ENCODE peak calls at places on chromosome X, in nine cellular contexts. O is sigmoid colon, W is body of pancreas, H is A549, M is K562, N is gastrocnemius medialis, L is transverse colon, E is prostate gland, Y is ovary. G is an unnamed sample. For H3K4me1, the result is how much of the 10 kb centered on the place peaks cover.

GRCh38 chrX:140713174-140713539 is 3.6 kb downstream of the LINC00632 start:
- DNase-seq in Y (no peak), H (no peak), L (no peak), N (no peak), W (no peak), O (no peak), M (no peak), E (no peak), G (no peak)

GRCh38 chrX:44017726-44018125 is 44.5 kb upstream of the NDP start:
- DNase-seq in E (no peak), W (no peak), L (no peak), H (no peak), M (no peak), O (no peak), Y (no peak), N (no peak), G (no peak)

GRCh38 chrX:68147848-68148247 is 285.4 kb downstream of the OPHN1 start:
- DNase-seq in M (no peak), N (no peak), L (no peak), W (no peak), H (no peak), O (no peak), E (no peak), Y (no peak), G (no peak)

GRCh38 chrX:11968991-11969390 is 169.3 kb upstream of the FRMPD4 start:
- DNase-seq in M (no peak), L (no peak), H (no peak), O (no peak), W (no peak), N (no peak), E (no peak), Y (no peak), G (no peak)

GRCh38 chrX:17859609-17860178 is 1.4 kb downstream of the RAI2 start:
- DNase-seq in H (no peak), L (peak), O (no peak), Y (peak), M (no peak), E (peak), N (no peak), W (peak), G (no peak)

GRCh38 chrX:120401301-120401700 is 39.4 kb downstream of the ATP1B4 start:
- DNase-seq in H (no peak), N (no peak), Y (no peak), L (no peak), M (no peak), W (no peak), O (no peak), E (no peak), G (no peak)

GRCh38 chrX:152480269-152481212 is 29.4 kb upstream of the GABRA3 start:
- DNase-seq in N (no peak), O (no peak), M (no peak), H (no peak), E (no peak), Y (no peak), L (no peak), W (no peak), G (no peak)

GRCh38 chrX:24148535-24149345 is 789 bp upstream of the ZFX start:
- DNase-seq in Y (peak), W (peak), O (peak), H (no peak), E (no peak), N (no peak), L (no peak), M (peak), G (peak)

GRCh38 chrX:19695884-19696283 is 180.6 kb upstream of the MAP3K15 start:
- DNase-seq in L (no peak), W (no peak), E (no peak), H (no peak), O (no peak), N (no peak), M (no peak), Y (no peak), G (no peak)

GRCh38 chrX:122739770-122740169 is 444.3 kb upstream of the GRIA3 start:
- DNase-seq in E (no peak), O (no peak), H (no peak), L (no peak), N (no peak), W (no peak), M (no peak), Y (no peak), G (no peak)

GRCh38 chrX:5458300-5458699 is 770.4 kb downstream of the NLGN4X start:
- DNase-seq in W (no peak), L (no peak), O (no peak), M (no peak), Y (no peak), N (no peak), H (no peak), E (no peak), G (no peak)

GRCh38 chrX:154140742-154141141 is 3.3 kb upstream of the OPN1LW start:
- DNase-seq in L (no peak), Y (no peak), H (no peak), N (no peak), O (no peak), W (no peak), E (no peak), M (no peak), G (no peak)

GRCh38 chrX:39729834-39730670 is 367.7 kb downstream of the BCOR start:
- DNase-seq in E (no peak), L (no peak), N (no peak), H (no peak), Y (no peak), W (no peak), M (peak), O (no peak), G (no peak)

GRCh38 chrX:26409636-26410035 is 193.7 kb downstream of the MAGEB5 start:
- DNase-seq in E (no peak), M (no peak), L (no peak), W (no peak), H (no peak), O (no peak), Y (no peak), N (no peak), G (no peak)

GRCh38 chrX:31353095-31353494 is 281.3 kb upstream of the FTHL17 start:
- DNase-seq in N (no peak), Y (no peak), W (no peak), M (no peak), O (no peak), E (no peak), L (no peak), H (no peak), G (no peak)

GRCh38 chrX:39969099-39969825 is 128.5 kb downstream of the BCOR start:
- DNase-seq in O (no peak), L (no peak), M (no peak), Y (no peak), N (no peak), H (no peak), E (no peak), W (no peak), G (no peak)

GRCh38 chrX:3177851-3178250 is 136.6 kb downstream of the ARSF start:
- DNase-seq in Y (no peak), M (no peak), L (no peak), N (no peak), E (no peak), H (no peak), W (no peak), O (no peak), G (no peak)

GRCh38 chrX:33357606-33358005 is 146.3 kb upstream of the DMD start:
- DNase-seq in W (no peak), O (no peak), Y (no peak), H (no peak), L (no peak), M (no peak), E (no peak), N (no peak), G (no peak)

GRCh38 chrX:16665089-16665488 is 15.1 kb downstream of the S100G start:
- DNase-seq in N (no peak), L (no peak), M (no peak), O (no peak), Y (no peak), H (no peak), E (no peak), W (no peak), G (no peak)

GRCh38 chrX:47297874-47298273 is 65.1 kb downstream of the USP11 start:
- DNase-seq in Y (no peak), H (no peak), M (no peak), W (no peak), O (no peak), E (peak), N (no peak), L (no peak), G (no peak)

GRCh38 chrX:119729408-119730201 is 28.8 kb upstream of the SOWAHD start:
- DNase-seq in M (peak), L (peak), W (peak), O (peak), N (peak), H (peak), E (peak), Y (peak), G (peak)

GRCh38 chrX:131649741-131650140 is 105.9 kb downstream of the OR13H1 start:
- DNase-seq in H (no peak), Y (no peak), E (no peak), O (no peak), N (no peak), W (no peak), M (no peak), L (no peak), G (no peak)

GRCh38 chrX:51955200-51955599 is 61.8 kb downstream of the MAGED1 start:
- DNase-seq in M (no peak), N (no peak), O (no peak), Y (no peak), W (no peak), L (no peak), E (no peak), H (no peak), G (no peak)

GRCh38 chrX:93585661-93586060 is 87.7 kb downstream of the NAP1L3 start:
- DNase-seq in L (no peak), N (no peak), O (no peak), E (no peak), W (no peak), H (no peak), M (no peak), Y (no peak), G (no peak)

GRCh38 chrX:42246814-42247213 is 323.5 kb upstream of the CASK start:
- DNase-seq in M (no peak), H (no peak), N (no peak), O (no peak), Y (no peak), L (no peak), E (peak), W (no peak), G (no peak)

GRCh38 chrX:31268359-31268758 is 196.5 kb upstream of the FTHL17 start:
- DNase-seq in O (no peak), N (no peak), W (no peak), Y (no peak), M (no peak), E (no peak), L (no peak), H (no peak), G (no peak)

GRCh38 chrX:138777230-138777629 is 65.7 kb upstream of the FGF13 start:
- DNase-seq in H (no peak), M (peak), W (no peak), O (no peak), Y (no peak), L (no peak), E (no peak), N (no peak), G (no peak)
- TF ChIP-seq POLR2A in H (no peak), M (no peak), W (no peak), O (no peak), Y (no peak), L (no peak), E (no peak), N (no peak), G (no peak)

DNA sequence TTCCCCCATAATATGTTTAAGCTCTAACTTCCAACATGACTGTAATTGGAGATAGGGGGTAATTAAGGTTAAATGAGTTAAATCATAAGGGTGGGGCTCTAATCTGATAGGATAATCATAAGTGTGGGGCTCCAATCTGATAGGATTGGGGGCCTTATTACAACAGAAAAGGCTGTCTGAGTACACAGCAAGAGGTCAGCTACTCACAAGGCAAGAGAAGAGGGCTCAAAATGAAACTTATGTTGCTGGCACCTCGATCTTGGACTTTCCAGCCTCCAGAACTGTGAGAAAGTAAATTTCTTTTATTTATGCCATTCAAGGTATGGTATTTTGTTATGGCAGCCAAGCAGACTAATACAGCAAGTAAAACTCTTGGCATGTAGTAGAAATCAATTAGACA is 16.4 kb downstream of the SH2D1A start:
- DNase-seq in E (no peak), W (no peak), H (no peak), M (no peak), N (no peak), Y (no peak), L (no peak), O (no peak), G (no peak)
- H3K4me1 ChIP-seq in E (under half), W (under half), H (under half), M (under half), N (under half), Y (under half), L (under half), O (under half), G (under half)

GRCh38 chrX:12972867-12973560 is 1.9 kb upstream of the TMSB4X start:
- DNase-seq in M (no peak), H (no peak), L (no peak), W (no peak), E (no peak), O (no peak), Y (no peak), N (no peak), G (no peak)
- TF ChIP-seq POLR2A in M (no peak), H (no peak), L (no peak), W (no peak), E (no peak), O (no peak), Y (no peak), N (no peak), G (no peak)

DNA sequence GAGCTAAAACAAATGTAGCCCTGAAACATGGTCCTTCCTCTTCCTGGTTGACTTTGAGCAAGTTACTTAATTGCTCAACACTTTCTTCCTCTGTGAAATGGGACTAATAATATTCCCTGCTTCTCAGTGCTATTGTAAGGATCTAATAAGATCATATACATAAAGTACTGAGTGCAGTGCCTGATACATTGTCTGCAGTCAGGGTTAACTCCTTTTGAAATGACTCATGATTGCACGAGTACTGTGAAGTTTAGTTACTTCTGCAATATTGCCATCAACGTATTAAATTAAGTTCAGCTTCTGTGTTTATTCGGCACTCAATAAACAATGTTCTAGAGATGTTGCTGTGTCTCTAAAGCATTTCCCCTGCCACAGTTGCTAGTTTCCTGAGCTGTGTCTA is 91.8 kb upstream of the HPRT1 start:
- DNase-seq in N (no peak), O (no peak), H (no peak), M (no peak), E (no peak), W (no peak), Y (no peak), L (no peak), G (no peak)
- H3K4me1 ChIP-seq in N (under half), O (under half), H (under half), M (under half), E (under half), W (under half), Y (under half), L (under half), G (under half)

G was measured in adrenal gland.